ENCODE peak calls at places on chromosomes 7 and 10, in seven cellular contexts. One of them, this sample, is unnamed. For H3K36me3 and H3K27me3, the result is how much of the 10 kb centered on the place peaks cover.

GRCh38 chr10:111990734-111991133 is 192.8 kb downstream of the GPAM start:
- DNase-seq in left ventricle myocardium inferior: no peak
- DNase-seq in tibial nerve: no peak
- DNase-seq in lung: no peak
- DNase-seq in right lobe of liver: no peak
- DNase-seq in fibroblast of lung: no peak
- DNase-seq in astrocyte: no peak
- DNase-seq in this sample: no peak

GRCh38 chr7:147474862-147475261 is 1115.7 kb upstream of the C7orf33 start:
- DNase-seq in left ventricle myocardium inferior: no peak
- DNase-seq in tibial nerve: no peak
- DNase-seq in lung: no peak
- DNase-seq in right lobe of liver: no peak
- DNase-seq in fibroblast of lung: no peak
- DNase-seq in astrocyte: no peak
- DNase-seq in this sample: no peak

GRCh38 chr10:133131053-133131452 is 29.0 kb upstream of the KNDC1 start:
- DNase-seq in left ventricle myocardium inferior: no peak
- DNase-seq in tibial nerve: no peak
- DNase-seq in lung: no peak
- DNase-seq in right lobe of liver: peak
- DNase-seq in fibroblast of lung: no peak
- DNase-seq in astrocyte: no peak
- DNase-seq in this sample: no peak

GRCh38 chr10:53357587-53357986 is 585.0 kb upstream of the MBL2 start:
- DNase-seq in left ventricle myocardium inferior: no peak
- DNase-seq in tibial nerve: no peak
- DNase-seq in lung: no peak
- DNase-seq in right lobe of liver: no peak
- DNase-seq in fibroblast of lung: no peak
- DNase-seq in astrocyte: no peak
- DNase-seq in this sample: no peak

GRCh38 chr7:32532716-32533115 is 37.4 kb downstream of the AVL9 start:
- DNase-seq in left ventricle myocardium inferior: no peak
- DNase-seq in tibial nerve: no peak
- DNase-seq in lung: no peak
- DNase-seq in right lobe of liver: no peak
- DNase-seq in fibroblast of lung: no peak
- DNase-seq in astrocyte: no peak
- DNase-seq in this sample: no peak

GRCh38 chr7:103867874-103868273 is 121.6 kb downstream of the RELN start:
- DNase-seq in left ventricle myocardium inferior: no peak
- DNase-seq in tibial nerve: no peak
- DNase-seq in lung: no peak
- DNase-seq in right lobe of liver: no peak
- DNase-seq in fibroblast of lung: no peak
- DNase-seq in astrocyte: no peak
- DNase-seq in this sample: no peak

GRCh38 chr10:48452879-48453412 is 146.5 kb downstream of the MAPK8 start:
- DNase-seq in left ventricle myocardium inferior: no peak
- DNase-seq in tibial nerve: no peak
- DNase-seq in lung: peak
- DNase-seq in right lobe of liver: peak
- DNase-seq in fibroblast of lung: no peak
- DNase-seq in astrocyte: no peak
- DNase-seq in this sample: no peak

GRCh38 chr10:86523348-86523747 is 1.8 kb upstream of the WAPL start:
- DNase-seq in left ventricle myocardium inferior: no peak
- DNase-seq in tibial nerve: no peak
- DNase-seq in lung: no peak
- DNase-seq in right lobe of liver: no peak
- DNase-seq in fibroblast of lung: no peak
- DNase-seq in astrocyte: no peak
- DNase-seq in this sample: no peak

GRCh38 chr7:5713124-5713912 is 68.1 kb downstream of the RNF216 start:
- DNase-seq in left ventricle myocardium inferior: no peak
- DNase-seq in tibial nerve: no peak
- DNase-seq in lung: no peak
- DNase-seq in right lobe of liver: no peak
- DNase-seq in fibroblast of lung: no peak
- DNase-seq in astrocyte: no peak
- DNase-seq in this sample: no peak

GRCh38 chr10:49152663-49153062 is 18.8 kb upstream of the FAM170B start:
- DNase-seq in left ventricle myocardium inferior: no peak
- DNase-seq in tibial nerve: no peak
- DNase-seq in lung: no peak
- DNase-seq in right lobe of liver: no peak
- DNase-seq in fibroblast of lung: no peak
- DNase-seq in astrocyte: no peak
- DNase-seq in this sample: no peak

GRCh38 chr10:104809288-104810090 is 168.4 kb downstream of the SORCS3 start:
- DNase-seq in left ventricle myocardium inferior: no peak
- DNase-seq in tibial nerve: no peak
- DNase-seq in lung: no peak
- DNase-seq in right lobe of liver: no peak
- DNase-seq in fibroblast of lung: no peak
- DNase-seq in astrocyte: peak
- DNase-seq in this sample: peak

GRCh38 chr7:94676431-94676830 is 20.5 kb upstream of the SGCE start:
- DNase-seq in left ventricle myocardium inferior: no peak
- DNase-seq in tibial nerve: no peak
- DNase-seq in lung: no peak
- DNase-seq in right lobe of liver: no peak
- DNase-seq in fibroblast of lung: no peak
- DNase-seq in astrocyte: no peak
- DNase-seq in this sample: no peak

GRCh38 chr7:77799078-77799964 is 748 bp downstream of the PHTF2 start:
- DNase-seq in left ventricle myocardium inferior: peak
- DNase-seq in tibial nerve: no peak
- DNase-seq in lung: peak
- DNase-seq in right lobe of liver: peak
- DNase-seq in fibroblast of lung: peak
- DNase-seq in astrocyte: peak
- DNase-seq in this sample: peak

GRCh38 chr7:123401295-123401694 is 133.1 kb downstream of the IQUB start:
- DNase-seq in left ventricle myocardium inferior: no peak
- DNase-seq in tibial nerve: no peak
- DNase-seq in lung: no peak
- DNase-seq in right lobe of liver: no peak
- DNase-seq in fibroblast of lung: no peak
- DNase-seq in astrocyte: no peak
- DNase-seq in this sample: no peak

GRCh38 chr7:31100445-31100844 is 48.3 kb downstream of the ADCYAP1R1 start:
- DNase-seq in left ventricle myocardium inferior: no peak
- DNase-seq in tibial nerve: no peak
- DNase-seq in lung: no peak
- DNase-seq in right lobe of liver: no peak
- DNase-seq in fibroblast of lung: no peak
- DNase-seq in astrocyte: peak
- DNase-seq in this sample: peak

GRCh38 chr7:142797342-142797798 is 26.6 kb downstream of the PRSS2 start:
- DNase-seq in left ventricle myocardium inferior: no peak
- DNase-seq in tibial nerve: no peak
- DNase-seq in lung: no peak
- DNase-seq in right lobe of liver: no peak
- DNase-seq in fibroblast of lung: no peak
- DNase-seq in astrocyte: no peak
- DNase-seq in this sample: no peak
- H3K4me3 ChIP-seq in left ventricle myocardium inferior: peak
- H3K4me3 ChIP-seq in tibial nerve: peak
- H3K4me3 ChIP-seq in lung: peak
- H3K4me3 ChIP-seq in right lobe of liver: peak
- H3K4me3 ChIP-seq in fibroblast of lung: no peak
- H3K4me3 ChIP-seq in astrocyte: peak
- H3K4me3 ChIP-seq in this sample: no peak

GRCh38 chr7:24870766-24871165 is 109.2 kb downstream of the OSBPL3 start:
- DNase-seq in left ventricle myocardium inferior: no peak
- DNase-seq in tibial nerve: no peak
- DNase-seq in lung: no peak
- DNase-seq in right lobe of liver: no peak
- DNase-seq in fibroblast of lung: no peak
- DNase-seq in astrocyte: no peak
- DNase-seq in this sample: no peak
- H3K36me3 ChIP-seq in left ventricle myocardium inferior: under half
- H3K36me3 ChIP-seq in tibial nerve: under half
- H3K36me3 ChIP-seq in lung: under half
- H3K36me3 ChIP-seq in right lobe of liver: under half
- H3K36me3 ChIP-seq in fibroblast of lung: under half
- H3K36me3 ChIP-seq in astrocyte: under half
- H3K36me3 ChIP-seq in this sample: under half

DNA sequence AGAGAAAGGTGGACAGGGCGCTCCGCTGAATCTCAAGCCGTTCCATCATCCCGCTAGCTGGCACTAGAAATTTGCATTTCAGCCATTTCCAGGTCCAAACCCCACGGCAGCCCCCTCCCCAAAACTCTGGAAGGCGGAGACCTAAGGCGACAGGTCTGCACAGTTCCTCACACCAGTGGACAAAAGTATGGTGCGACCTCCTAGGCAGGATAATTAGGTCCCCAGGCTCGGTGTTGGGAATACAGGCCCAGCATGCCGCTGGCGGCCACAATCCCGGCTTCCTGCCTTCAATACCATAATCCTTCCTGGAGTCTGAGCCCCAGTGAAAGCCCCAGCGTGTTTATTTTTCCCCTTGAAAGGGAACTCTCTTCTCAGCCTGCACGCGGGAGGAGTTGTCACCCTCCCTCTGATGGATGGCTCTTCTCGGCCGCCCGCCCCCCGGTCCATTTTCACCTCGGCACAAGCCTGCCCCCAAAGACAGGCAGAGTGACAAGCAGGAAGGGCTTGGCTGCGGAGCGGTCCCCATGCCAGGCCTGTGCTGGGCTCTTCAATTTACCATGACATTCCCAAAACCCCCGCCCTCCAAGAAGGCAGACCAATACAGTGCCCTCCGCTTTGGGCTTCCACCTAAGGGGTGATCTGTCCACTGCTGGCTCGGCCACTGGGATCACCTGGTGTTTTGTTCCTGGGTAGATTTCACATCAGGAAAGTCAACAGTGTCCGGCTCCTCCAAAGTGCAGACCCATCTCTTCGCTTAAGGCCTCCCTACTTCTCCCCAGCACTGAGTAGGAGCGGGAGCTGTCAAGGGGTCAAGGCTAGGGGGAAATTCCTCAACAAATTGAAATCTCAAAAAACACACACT is 2.2 kb downstream of the FGFR2 start:
- DNase-seq in left ventricle myocardium inferior: no peak
- DNase-seq in tibial nerve: no peak
- DNase-seq in lung: no peak
- DNase-seq in right lobe of liver: no peak
- DNase-seq in fibroblast of lung: no peak
- DNase-seq in astrocyte: no peak
- DNase-seq in this sample: no peak
- H3K27me3 ChIP-seq in left ventricle myocardium inferior: half or more
- H3K27me3 ChIP-seq in tibial nerve: under half
- H3K27me3 ChIP-seq in lung: under half
- H3K27me3 ChIP-seq in right lobe of liver: under half
- H3K27me3 ChIP-seq in fibroblast of lung: under half
- H3K27me3 ChIP-seq in astrocyte: half or more
- H3K27me3 ChIP-seq in this sample: under half

DNA sequence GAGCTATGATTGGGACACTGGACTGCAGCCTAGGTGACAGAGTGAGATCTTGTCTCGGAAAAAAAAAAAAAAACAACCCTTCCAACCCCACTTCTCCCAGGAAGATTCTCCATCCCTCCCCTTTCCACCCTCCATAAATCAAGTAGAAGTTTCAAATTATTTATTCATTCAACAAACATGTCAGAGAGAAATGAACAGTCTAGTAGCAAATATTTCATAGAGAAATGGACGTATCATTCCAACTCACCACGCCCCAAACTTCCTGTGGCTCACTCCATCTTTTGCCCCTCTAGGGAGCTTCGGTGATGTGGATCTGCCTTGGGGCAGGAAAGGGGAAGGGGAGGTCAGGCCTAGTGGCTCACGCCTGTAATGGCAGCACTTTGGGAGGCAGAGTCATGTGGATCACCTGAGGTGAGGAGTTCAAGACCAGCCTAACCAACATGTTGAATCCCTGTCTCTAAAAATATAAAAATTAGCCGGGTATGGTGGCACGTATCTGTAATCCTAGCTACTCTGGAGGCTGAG is 638 bp upstream of the TRAPPC14 start:
- DNase-seq in left ventricle myocardium inferior: no peak
- DNase-seq in tibial nerve: no peak
- DNase-seq in lung: no peak
- DNase-seq in right lobe of liver: no peak
- DNase-seq in fibroblast of lung: no peak
- DNase-seq in astrocyte: no peak
- DNase-seq in this sample: no peak
- H3K4me3 ChIP-seq in left ventricle myocardium inferior: peak
- H3K4me3 ChIP-seq in tibial nerve: peak
- H3K4me3 ChIP-seq in lung: no peak
- H3K4me3 ChIP-seq in right lobe of liver: peak
- H3K4me3 ChIP-seq in fibroblast of lung: peak
- H3K4me3 ChIP-seq in astrocyte: peak
- H3K4me3 ChIP-seq in this sample: peak

DNA sequence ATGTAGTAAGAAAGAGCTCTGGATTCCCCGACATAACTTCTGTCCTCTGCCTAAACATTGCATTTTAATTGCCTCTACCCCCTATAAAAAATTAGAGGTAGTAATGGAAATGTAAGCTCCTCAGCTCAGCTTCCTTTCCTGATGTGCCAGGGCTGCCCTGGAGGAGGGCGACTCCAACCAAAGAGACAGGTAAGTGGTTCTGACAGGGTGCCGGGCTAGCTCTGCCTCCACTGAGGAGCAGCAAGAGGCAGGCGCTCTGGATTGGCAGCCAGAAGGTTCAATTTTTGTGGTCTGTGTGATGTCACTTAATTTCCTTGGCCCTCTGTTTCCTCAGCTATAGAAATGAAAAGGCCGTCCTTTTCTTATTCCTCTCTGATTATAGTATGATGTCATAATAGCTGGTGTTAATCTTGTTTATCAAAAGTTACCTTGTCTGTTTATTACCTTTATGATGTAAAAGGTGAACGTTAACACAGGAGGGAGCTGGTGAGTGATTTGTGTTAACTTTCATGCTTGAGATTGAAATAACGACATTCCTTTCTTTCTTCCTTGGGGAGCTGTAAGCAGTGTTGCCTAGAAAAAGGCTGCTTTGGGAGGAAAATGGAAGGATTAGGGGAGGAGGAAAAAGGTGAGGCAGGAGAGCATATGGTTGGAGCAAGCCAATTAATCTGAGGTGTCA is 51.8 kb downstream of the ANLN start:
- DNase-seq in left ventricle myocardium inferior: no peak
- DNase-seq in tibial nerve: no peak
- DNase-seq in lung: no peak
- DNase-seq in right lobe of liver: no peak
- DNase-seq in fibroblast of lung: no peak
- DNase-seq in astrocyte: no peak
- DNase-seq in this sample: no peak
- H3K36me3 ChIP-seq in left ventricle myocardium inferior: under half
- H3K36me3 ChIP-seq in tibial nerve: under half
- H3K36me3 ChIP-seq in lung: under half
- H3K36me3 ChIP-seq in right lobe of liver: under half
- H3K36me3 ChIP-seq in fibroblast of lung: under half
- H3K36me3 ChIP-seq in astrocyte: under half
- H3K36me3 ChIP-seq in this sample: half or more

This sample was measured in MG63.